ENCODE peak calls at places on chromosomes 11 and 22, in six cellular contexts. H, I, X, A, O and Y are unnamed samples.

GRCh38 chr22:23237841-23238240 is 57.5 kb downstream of the BCR start:
- DNase-seq in X (no peak), O (no peak), H (no peak), I (no peak), A (no peak), Y (no peak)

GRCh38 chr11:61609970-61610347 is 29.1 kb upstream of the SYT7 start:
- DNase-seq in H (no peak), A (no peak), X (peak; percentile 54), I (no peak), O (no peak), Y (no peak)

GRCh38 chr11:33636104-33636503 is 64.5 kb downstream of the C11orf91 start:
- DNase-seq in X (no peak), I (no peak), A (no peak), O (no peak), H (no peak), Y (no peak)

GRCh38 chr22:20595461-20595860 is 88.1 kb downstream of the MED15 start:
- DNase-seq in H (no peak), A (no peak), O (no peak), X (no peak), I (no peak), Y (no peak)

GRCh38 chr11:9719949-9720646 is 56.2 kb downstream of the SWAP70 start:
- DNase-seq in O (no peak), H (no peak), X (no peak), A (no peak), I (peak; percentile 95), Y (no peak)

GRCh38 chr11:76270387-76270786 is 64.1 kb upstream of the WNT11 start:
- DNase-seq in A (no peak), I (no peak), X (no peak), O (peak; percentile 75), H (no peak), Y (no peak)

GRCh38 chr22:40261783-40262182 is 84.1 kb downstream of the TNRC6B start:
- DNase-seq in I (no peak), X (no peak), A (peak; percentile 62), O (no peak), H (no peak), Y (no peak)

GRCh38 chr11:12675951-12676711 is 1.9 kb downstream of the TEAD1 start:
- DNase-seq in O (peak; percentile 40), I (peak; percentile 58), X (no peak), A (no peak), H (peak; percentile 55), Y (no peak)

GRCh38 chr11:40292636-40293585 is 1166.5 kb downstream of the LRRC4C start:
- DNase-seq in O (no peak), H (no peak), X (no peak), A (peak; percentile 47), I (no peak), Y (no peak)

GRCh38 chr11:17740649-17741235 is 6.2 kb downstream of the KCNC1 start:
- DNase-seq in A (no peak), X (no peak), I (no peak), O (no peak), H (peak; percentile 23), Y (no peak)

GRCh38 chr11:58629857-58630256 is 7.4 kb downstream of the CNTF start:
- DNase-seq in H (no peak), X (no peak), O (peak; percentile 41), I (peak; percentile 46), A (no peak), Y (peak; percentile 22)

GRCh38 chr11:88103337-88104206 is 71.7 kb downstream of the RAB38 start:
- DNase-seq in O (no peak), A (peak; percentile 31), X (no peak), H (no peak), I (peak; percentile 49), Y (peak; percentile 3)

GRCh38 chr22:24424001-24424900 is 3.1 kb upstream of the ADORA2A start:
- DNase-seq in H (no peak), X (peak; percentile 30), A (no peak), I (no peak), O (no peak), Y (no peak)

GRCh38 chr11:17585911-17586695 is 39.0 kb downstream of the OTOG start:
- DNase-seq in A (no peak), I (no peak), O (no peak), H (no peak), X (no peak), Y (no peak)

GRCh38 chr22:30754971-30755759 is 60.5 kb downstream of the OSBP2 start:
- DNase-seq in O (peak; percentile 43), A (peak; percentile 57), I (peak; percentile 72), X (peak; percentile 41), H (peak; percentile 57), Y (peak; percentile 45)

GRCh38 chr11:106468091-106468490 is 390.6 kb downstream of the AASDHPPT start:
- DNase-seq in O (no peak), X (no peak), I (peak; percentile 12), A (no peak), H (no peak), Y (no peak)

GRCh38 chr22:41876275-41876674 is 38.6 kb downstream of the SHISA8 start:
- DNase-seq in I (no peak), O (no peak), H (no peak), X (no peak), A (no peak), Y (no peak)

GRCh38 chr11:130677486-130678153 is 229.2 kb downstream of the ADAMTS15 start:
- DNase-seq in A (no peak), X (peak; percentile 40), I (no peak), H (no peak), O (no peak), Y (peak; percentile 13)

GRCh38 chr11:62591448-62592215 is at the start of gene TUT1:
- DNase-seq in A (peak; percentile 96), O (peak; percentile 96), H (peak; percentile 94), I (peak; percentile 99), X (peak; percentile 98), Y (peak; percentile 82)

GRCh38 chr22:45308624-45309421 is 911 bp upstream of the FAM118A start:
- DNase-seq in H (no peak), A (no peak), I (no peak), X (no peak), O (no peak), Y (no peak)

GRCh38 chr11:100991541-100991940 is 138.1 kb downstream of the PGR start:
- DNase-seq in H (no peak), O (no peak), X (no peak), A (no peak), I (no peak), Y (no peak)

GRCh38 chr11:123056835-123057491 is 5.0 kb downstream of the HSPA8 start:
- DNase-seq in O (no peak), X (no peak), H (no peak), A (no peak), I (no peak), Y (no peak)
- TF ChIP-seq POLR2A in O (no peak), X (no peak), H (no peak), A (no peak), I (peak; percentile 28), Y (no peak)

GRCh38 chr22:44172370-44173108 is 8.2 kb upstream of the PARVG start:
- DNase-seq in O (peak; percentile 52), A (peak; percentile 75), X (peak; percentile 74), H (peak; percentile 31), I (no peak), Y (no peak)

GRCh38 chr22:44170470-44170869 is 10.3 kb upstream of the PARVG start:
- DNase-seq in H (peak; percentile 25), I (no peak), A (no peak), X (no peak), O (no peak), Y (no peak)

GRCh38 chr22:44171486-44172076 is 9.1 kb upstream of the PARVG start:
- DNase-seq in X (no peak), O (peak; percentile 12), H (peak; percentile 7), A (no peak), I (no peak), Y (no peak)

GRCh38 chr22:44175676-44176075 is 5.0 kb upstream of the PARVG start:
- DNase-seq in I (no peak), A (no peak), H (no peak), O (no peak), X (no peak), Y (no peak)

DNA sequence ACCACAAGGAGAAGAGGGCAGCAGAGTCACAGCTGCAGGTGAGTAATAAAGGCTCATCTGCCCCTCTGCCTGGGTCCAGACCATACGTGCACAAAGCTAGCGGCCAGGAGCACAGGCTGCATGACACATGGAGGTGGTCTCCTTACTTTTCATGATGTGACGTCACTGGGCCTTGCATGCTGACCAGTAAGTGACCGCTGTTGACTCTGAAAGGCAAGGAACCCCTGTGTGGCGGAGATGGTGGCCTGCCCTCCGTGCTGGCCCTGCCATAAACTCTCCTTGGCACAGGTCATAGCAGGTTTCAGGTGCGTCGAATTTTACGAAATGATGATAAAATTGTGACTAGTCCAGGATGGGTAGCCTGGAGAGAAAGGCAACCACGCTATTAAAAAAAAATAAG is 7.6 kb upstream of the PARVG start:
- DNase-seq in X (no peak), A (no peak), O (no peak), I (no peak), H (no peak), Y (no peak)
- TF ChIP-seq POLR2A in X (no peak), A (no peak), O (no peak), I (no peak), H (no peak), Y (no peak)

DNA sequence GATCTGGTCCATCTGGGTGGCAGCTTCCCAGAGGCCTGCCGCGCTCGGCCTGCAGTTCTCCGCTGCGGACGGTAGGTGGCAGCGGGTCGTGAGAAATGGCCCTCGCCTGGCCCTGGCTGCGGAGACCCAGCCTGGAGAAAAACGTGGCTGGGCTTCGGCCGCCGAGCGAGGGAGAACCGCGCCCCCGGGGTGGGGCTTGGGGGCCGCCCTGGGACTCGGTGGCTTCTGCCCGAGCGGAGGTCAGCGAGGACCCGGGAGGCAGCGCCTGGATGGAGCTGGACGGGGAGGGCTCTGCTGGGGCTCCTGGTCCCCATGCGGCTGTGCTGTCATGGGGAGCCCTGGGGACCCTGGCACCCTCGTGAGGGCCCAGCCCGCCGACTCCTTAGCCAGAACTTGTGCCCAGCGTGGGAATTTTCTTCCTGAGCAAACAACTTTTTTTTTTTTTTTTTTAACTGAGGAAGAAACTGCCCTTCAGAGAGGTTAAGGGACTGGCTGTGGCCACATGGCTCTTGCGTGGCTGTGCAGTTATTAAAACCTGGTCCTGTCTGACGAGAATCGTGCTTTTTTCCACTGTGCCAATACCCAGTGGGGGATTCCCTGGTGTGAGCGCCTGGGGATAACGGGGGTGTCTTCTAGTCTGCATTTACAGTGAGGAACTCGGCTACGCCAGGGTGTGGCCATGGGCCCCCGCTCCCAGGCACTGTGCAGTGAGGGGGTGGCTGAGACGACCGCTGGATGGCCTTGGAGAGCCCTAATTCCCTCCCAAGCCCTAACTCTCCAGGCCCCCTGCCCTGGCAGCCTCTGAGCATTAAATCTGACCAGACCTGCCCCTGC is 535.6 kb downstream of the INSC start:
- DNase-seq in A (peak; percentile 95), O (peak; percentile 88), I (peak; percentile 90), X (peak; percentile 96), H (peak; percentile 94), Y (peak; percentile 77)
- TF ChIP-seq POLR2A in A (no peak), O (no peak), I (no peak), X (no peak), H (no peak), Y (peak; percentile 14)

GRCh38 chr11:351411-351810 is 17.9 kb upstream of the B4GALNT4 start:
- DNase-seq in A (no peak), O (no peak), X (no peak), H (no peak), I (no peak), Y (no peak)

GRCh38 chr11:353315-353857 is 15.9 kb upstream of the B4GALNT4 start:
- DNase-seq in X (peak; percentile 88), A (peak; percentile 96), O (peak; percentile 87), I (peak; percentile 49), H (no peak), Y (no peak)

GRCh38 chr11:346529-346928 is 22.8 kb upstream of the B4GALNT4 start:
- DNase-seq in I (no peak), H (no peak), A (no peak), O (no peak), X (no peak), Y (no peak)

GRCh38 chr11:352456-353180 is 16.7 kb upstream of the B4GALNT4 start:
- DNase-seq in A (no peak), H (no peak), O (no peak), I (no peak), X (no peak), Y (no peak)

GRCh38 chr11:350723-351255 is 18.5 kb upstream of the B4GALNT4 start:
- DNase-seq in I (no peak), X (no peak), O (no peak), H (no peak), A (no peak), Y (no peak)
- TF ChIP-seq POLR2A in I (no peak), X (no peak), O (no peak), H (no peak), A (no peak), Y (no peak)